ENCODE peak calls at places on chromosomes 3 and 15, in four cellular contexts. Q, D, T and M are unnamed samples. For H3K4me1, the result is how much of the 10 kb centered on the place peaks cover.

GRCh38 chr3:115187149-115187757 is 40.2 kb upstream of the ZBTB20 start:
- DNase-seq in Q (no peak), T (no peak), D (no peak), M (no peak)

GRCh38 chr3:8509961-8510360 is 8.3 kb downstream of the LMCD1 start:
- DNase-seq in Q (no peak), D (no peak), T (no peak), M (no peak)

GRCh38 chr3:43691120-43692002 is 623 bp downstream of the ABHD5 start:
- DNase-seq in T (peak), D (no peak), Q (peak), M (peak)

GRCh38 chr3:50352762-50353161 is 2.1 kb downstream of the CYB561D2 start:
- DNase-seq in Q (no peak), T (no peak), D (no peak), M (no peak)

GRCh38 chr15:33034588-33034987 is 159.9 kb downstream of the FMN1 start:
- DNase-seq in Q (no peak), T (no peak), D (no peak), M (peak)

GRCh38 chr3:53255360-53255774 is 455 bp downstream of the TKT start:
- DNase-seq in Q (no peak), D (peak), T (no peak), M (peak)

GRCh38 chr15:34039506-34040123 is 611 bp upstream of the AVEN start:
- DNase-seq in D (peak), Q (no peak), T (no peak), M (no peak)

GRCh38 chr3:194265996-194266657 is 85.0 kb downstream of the CPN2 start:
- DNase-seq in Q (no peak), D (no peak), T (no peak), M (peak)

GRCh38 chr3:65953301-65953812 is 85.4 kb downstream of the MAGI1 start:
- DNase-seq in D (no peak), T (peak), Q (peak), M (peak)

GRCh38 chr3:194423317-194423716 is 24.3 kb upstream of the GP5 start:
- DNase-seq in T (no peak), Q (no peak), D (no peak), M (no peak)

GRCh38 chr3:31248619-31248992 is 284.1 kb upstream of the STT3B start:
- DNase-seq in D (no peak), Q (no peak), T (no peak), M (no peak)

GRCh38 chr3:3799173-3800075 is at the start of gene LRRN1:
- DNase-seq in T (peak), Q (peak), D (no peak), M (peak)

GRCh38 chr3:38579146-38579545 is 70.3 kb downstream of the SCN5A start:
- DNase-seq in Q (no peak), T (peak), D (no peak), M (no peak)

GRCh38 chr3:168865022-168865551 is 769.4 kb upstream of the GOLIM4 start:
- DNase-seq in Q (no peak), T (no peak), D (no peak), M (peak)

GRCh38 chr3:56753206-56753605 is 48.5 kb downstream of the ARHGEF3 start:
- DNase-seq in Q (no peak), T (no peak), D (no peak), M (no peak)

GRCh38 chr3:42688016-42688415 is 2.7 kb downstream of the KLHL40 start:
- DNase-seq in Q (no peak), T (no peak), D (no peak), M (no peak)

GRCh38 chr3:11565932-11566331 is 77.8 kb downstream of the VGLL4 start:
- DNase-seq in Q (no peak), D (no peak), T (no peak), M (no peak)

DNA sequence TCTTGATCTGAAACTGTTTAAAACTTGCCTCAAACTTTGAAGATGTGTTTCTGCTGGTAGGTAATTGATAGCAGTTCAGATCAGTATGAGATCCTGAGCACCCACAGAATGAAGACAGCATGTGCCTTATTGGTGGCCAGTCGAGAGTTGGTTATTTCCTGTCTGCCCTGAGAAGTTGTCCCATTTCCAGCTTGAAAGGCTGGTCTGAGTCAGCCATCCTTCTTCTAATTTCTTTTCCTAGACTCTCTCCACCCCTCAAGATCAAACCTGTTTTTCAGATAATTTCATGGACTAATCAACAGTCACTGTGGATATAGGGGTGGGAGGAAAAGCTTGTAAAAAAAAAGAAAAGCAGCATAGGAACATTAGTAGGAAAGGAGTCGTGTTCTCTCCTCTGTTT is 464.4 kb downstream of the FOXP1 start:
- DNase-seq in Q (no peak), T (no peak), D (no peak), M (no peak)
- H3K4me1 ChIP-seq in Q (under half), T (half or more), D (half or more), M (under half)

DNA sequence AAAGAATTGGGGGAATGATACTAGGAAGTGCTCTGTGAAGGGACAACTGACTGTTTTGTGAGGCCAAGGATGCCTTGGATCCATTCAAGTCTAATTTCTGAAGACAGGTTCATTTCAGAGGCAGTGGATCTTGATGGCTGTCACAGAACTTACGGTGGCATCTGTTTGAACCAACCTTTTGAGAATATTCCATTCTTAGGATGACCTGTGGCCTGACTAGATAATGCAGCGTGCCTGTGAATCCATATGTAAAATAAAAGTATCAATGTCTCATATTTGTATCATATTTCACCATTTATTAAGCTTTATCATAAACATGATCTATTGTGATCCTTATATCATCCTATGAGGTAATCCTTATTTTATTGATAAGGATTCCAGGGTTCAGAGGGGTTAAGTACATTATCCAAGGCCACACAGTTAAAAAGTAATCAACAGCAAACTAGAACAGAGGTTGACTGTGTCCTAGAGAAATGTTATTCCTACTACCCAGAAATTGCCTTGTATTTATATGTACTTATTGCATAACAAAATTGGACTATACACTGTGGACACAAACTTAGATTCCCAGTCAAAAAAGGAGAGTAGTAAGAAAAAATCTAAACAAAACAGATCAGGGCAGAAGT is 34.3 kb downstream of the IL1RAP start:
- DNase-seq in T (no peak), D (no peak), Q (no peak), M (no peak)
- H3K4me3 ChIP-seq in T (no peak), D (no peak), Q (no peak), M (no peak)

GRCh38 chr15:48637639-48638038 is 7.9 kb downstream of the FBN1 start:
- DNase-seq in Q (no peak), D (no peak), T (no peak), M (no peak)

GRCh38 chr15:48636511-48636910 is 9.0 kb downstream of the FBN1 start:
- DNase-seq in T (no peak), D (no peak), Q (no peak), M (no peak)

GRCh38 chr15:48632651-48633050 is 12.9 kb downstream of the FBN1 start:
- DNase-seq in D (no peak), Q (no peak), T (no peak), M (no peak)

GRCh38 chr15:48634096-48634495 is 11.4 kb downstream of the FBN1 start:
- DNase-seq in Q (no peak), T (no peak), D (no peak), M (no peak)

DNA sequence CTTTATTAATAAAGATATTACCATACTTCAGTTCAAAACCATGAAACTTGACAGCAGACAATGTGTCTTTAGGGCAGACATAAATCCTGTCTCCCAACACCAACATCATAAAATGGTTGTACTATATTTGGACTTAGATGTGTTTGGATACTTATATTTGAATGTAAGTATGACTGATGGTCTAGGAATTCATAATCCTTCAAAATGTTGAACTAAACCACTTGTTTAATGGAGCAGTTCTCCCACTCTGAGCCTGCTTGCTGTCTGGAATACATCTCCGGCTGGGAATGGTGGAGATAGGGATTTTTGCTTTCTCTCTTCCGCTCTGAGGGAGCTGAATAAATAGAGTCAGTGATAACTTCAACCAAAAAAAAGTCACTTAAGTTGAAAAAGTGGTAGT is 10.6 kb downstream of the FBN1 start:
- DNase-seq in Q (no peak), D (no peak), T (no peak), M (no peak)
- H3K4me1 ChIP-seq in Q (under half), D (under half), T (under half), M (under half)

GRCh38 chr3:130895690-130896089 is 1.8 kb downstream of the ATP2C1 start:
- DNase-seq in Q (no peak), D (no peak), T (no peak), M (no peak)
- H3K4me3 ChIP-seq in Q (no peak), D (no peak), T (peak), M (no peak)

GRCh38 chr3:183038764-183039163 is 58.4 kb upstream of the DCUN1D1 start:
- DNase-seq in D (no peak), Q (no peak), T (no peak), M (no peak)
- H3K4me1 ChIP-seq in D (under half), Q (under half), T (under half), M (under half)

DNA sequence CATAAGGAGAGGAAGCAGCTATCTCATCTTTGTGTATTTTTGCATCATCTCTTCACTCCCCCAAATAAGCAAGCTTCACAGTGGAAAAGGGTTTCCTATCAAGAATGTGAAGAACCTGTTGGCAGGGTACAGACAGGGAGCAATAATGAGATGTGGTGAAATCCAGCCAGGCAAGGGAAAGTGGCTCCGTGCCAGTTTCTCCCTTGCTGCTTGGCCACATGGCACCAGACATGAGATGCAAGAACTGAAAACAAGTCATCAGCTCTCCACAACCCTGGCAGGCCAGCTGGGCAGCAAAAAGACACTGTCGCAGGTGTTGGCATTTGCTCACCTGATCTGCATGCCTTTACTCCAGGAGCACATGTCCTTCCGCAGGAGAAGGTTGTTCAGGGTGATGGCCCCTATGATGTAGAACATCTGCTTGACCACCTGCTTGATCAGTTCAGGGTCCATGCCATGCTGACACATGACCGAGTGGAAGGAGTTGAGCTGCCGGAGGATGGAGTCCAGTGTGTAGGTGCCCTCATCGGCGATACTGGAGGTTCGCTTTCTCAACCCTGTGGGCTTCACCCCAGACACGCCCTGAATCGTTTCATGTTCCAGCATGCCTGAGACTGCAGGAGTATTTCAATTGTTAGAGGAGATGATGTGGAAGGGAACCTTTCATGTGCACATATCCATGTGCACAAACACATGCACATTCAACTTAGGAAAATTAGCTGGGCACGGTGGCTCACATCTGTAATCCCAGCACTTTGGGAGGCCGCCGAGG is 23.3 kb upstream of the MYO5C start:
- DNase-seq in T (no peak), D (no peak), Q (peak), M (no peak)
- H3K4me3 ChIP-seq in T (no peak), D (no peak), Q (no peak), M (no peak)

DNA sequence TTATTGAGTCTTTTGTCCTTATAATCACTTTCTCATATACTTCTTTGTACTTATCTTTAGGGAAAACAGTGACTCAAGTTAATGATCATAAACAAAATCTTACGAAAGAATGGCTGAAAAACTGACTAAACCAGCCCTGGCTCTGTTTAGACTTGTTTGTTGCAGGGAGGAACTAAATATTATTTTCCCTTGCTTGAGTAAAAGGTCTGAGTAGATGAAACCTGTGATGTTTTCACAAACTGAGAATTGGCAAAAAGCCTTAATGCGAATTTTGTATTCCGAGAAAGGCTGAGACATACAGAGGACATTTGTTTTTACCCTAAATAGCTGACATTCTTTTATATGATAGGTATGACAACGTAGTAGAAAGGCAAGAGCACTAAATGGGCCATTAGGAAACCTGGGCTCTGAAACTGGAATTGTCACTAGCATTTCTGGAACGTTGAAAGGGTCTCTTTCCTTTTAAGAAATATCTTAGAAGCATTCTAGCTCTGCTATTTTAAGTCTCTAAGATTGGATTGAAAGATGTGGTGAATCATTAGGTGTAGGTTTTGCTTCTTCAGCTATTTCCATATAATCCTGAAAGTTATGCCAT is 18.2 kb upstream of the CLDN16 start:
- DNase-seq in Q (no peak), D (no peak), T (no peak), M (no peak)
- H3K4me1 ChIP-seq in Q (under half), D (under half), T (under half), M (under half)

DNA sequence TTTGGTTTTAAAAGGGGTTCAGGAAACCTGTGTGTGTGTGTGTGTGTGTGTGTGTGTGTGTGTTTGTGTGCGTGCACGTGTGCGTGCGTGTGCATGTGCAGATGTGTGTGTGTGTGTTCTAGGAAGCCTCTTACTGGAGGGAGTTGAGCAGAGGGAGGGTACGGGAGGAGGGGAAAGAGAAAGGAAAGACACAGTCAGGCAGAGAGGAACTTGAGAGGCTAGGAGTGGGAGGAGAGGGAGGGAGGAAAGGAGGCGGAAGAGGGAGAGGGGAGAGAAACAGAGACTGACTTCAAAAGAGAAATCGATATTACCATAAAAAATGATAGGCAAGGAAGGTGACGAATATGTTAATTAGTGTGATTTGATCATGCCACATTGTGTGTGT is 34.1 kb downstream of the ATP2B2 start:
- DNase-seq in Q (no peak), T (no peak), D (no peak), M (no peak)
- H3K4me3 ChIP-seq in Q (no peak), T (no peak), D (no peak), M (no peak)